ENCODE peak calls at places on chromosomes 12 and 14, in nine cellular contexts. G is bronchial epithelial cell, J is fibroblast of the aortic adventitia, Y is A549, O is iPS DF 6.9, W is heart left ventricle, M is cardiac muscle cell, H is lower leg skin, T is neuronal stem cell. B is an unnamed sample.

GRCh38 chr12:131941116-131941986 is 8.4 kb upstream of the EP400 start:
- DNase-seq in G (no peak), O (no peak), T (no peak), H (peak), M (no peak), Y (no peak), W (no peak), J (no peak), B (no peak)

GRCh38 chr12:49553512-49554088 is 14.3 kb downstream of the MCRS1 start:
- DNase-seq in H (no peak), M (no peak), G (peak), T (no peak), J (no peak), O (no peak), W (no peak), Y (peak), B (peak)

GRCh38 chr12:40104461-40105264 is 1.2 kb downstream of the SLC2A13 start:
- DNase-seq in Y (peak), O (no peak), M (no peak), T (no peak), W (no peak), J (peak), H (peak), G (no peak), B (peak)

GRCh38 chr12:3288690-3289089 is 202.3 kb upstream of the PRMT8 start:
- DNase-seq in O (no peak), G (peak), W (no peak), M (no peak), J (no peak), T (no peak), H (no peak), Y (no peak), B (no peak)

GRCh38 chr12:50085615-50085928 is 430 bp downstream of the SMARCD1 start:
- DNase-seq in M (no peak), O (no peak), J (peak), T (no peak), G (no peak), W (no peak), Y (no peak), H (no peak), B (no peak)

GRCh38 chr12:71135812-71136176 is 22.0 kb downstream of the TSPAN8 start:
- DNase-seq in O (no peak), Y (no peak), W (no peak), J (no peak), H (no peak), T (no peak), G (no peak), M (no peak), B (no peak)

GRCh38 chr14:54325766-54326165 is 71.0 kb upstream of the CDKN3 start:
- DNase-seq in M (no peak), H (no peak), J (no peak), Y (no peak), O (no peak), W (no peak), G (no peak), T (no peak), B (no peak)

GRCh38 chr14:26867171-26867757 is 269.4 kb upstream of the NOVA1 start:
- DNase-seq in T (no peak), H (no peak), W (no peak), M (peak), O (no peak), J (peak), Y (peak), G (peak), B (no peak)

GRCh38 chr14:70658899-70659298 is 17.2 kb downstream of the TTC9 start:
- DNase-seq in W (no peak), Y (no peak), J (no peak), H (no peak), T (no peak), O (no peak), M (no peak), G (no peak), B (no peak)

GRCh38 chr12:124248862-124249825 is 45.7 kb upstream of the RFLNA start:
- DNase-seq in O (no peak), W (no peak), J (peak), G (no peak), Y (no peak), H (no peak), T (no peak), M (no peak), B (no peak)

GRCh38 chr12:42192258-42192657 is 45.8 kb downstream of the YAF2 start:
- DNase-seq in H (no peak), J (no peak), O (no peak), W (no peak), M (no peak), Y (no peak), G (no peak), T (no peak), B (no peak)

GRCh38 chr12:15131462-15131861 is 89.8 kb downstream of the RERG start:
- DNase-seq in J (peak), G (peak), M (no peak), T (no peak), W (no peak), Y (peak), O (no peak), H (no peak), B (no peak)

GRCh38 chr12:49533331-49533730 is 5.5 kb upstream of the KCNH3 start:
- DNase-seq in H (peak), G (no peak), W (no peak), T (no peak), J (no peak), O (no peak), M (no peak), Y (no peak), B (no peak)

GRCh38 chr12:117151195-117152031 is 38.9 kb downstream of the FBXO21 start:
- DNase-seq in O (peak), H (peak), M (peak), G (peak), W (peak), T (peak), Y (peak), J (peak), B (peak)

GRCh38 chr14:53193193-53193592 is 40.1 kb upstream of the DDHD1 start:
- DNase-seq in O (no peak), T (no peak), H (no peak), J (peak), G (no peak), M (no peak), Y (no peak), W (no peak), B (no peak)

GRCh38 chr14:91114079-91115065 is 499 bp downstream of the DGLUCY start:
- DNase-seq in Y (no peak), J (peak), G (peak), O (peak), M (peak), H (peak), W (peak), T (peak), B (peak)

GRCh38 chr12:2879853-2880252 is 2.8 kb downstream of the RHNO1 start:
- DNase-seq in H (no peak), T (no peak), G (no peak), Y (no peak), O (no peak), M (no peak), J (no peak), W (no peak), B (no peak)

GRCh38 chr12:53289891-53290290 is 5.5 kb upstream of the PFDN5 start:
- DNase-seq in W (no peak), Y (no peak), H (no peak), G (no peak), T (no peak), O (no peak), M (no peak), J (peak), B (no peak)

DNA sequence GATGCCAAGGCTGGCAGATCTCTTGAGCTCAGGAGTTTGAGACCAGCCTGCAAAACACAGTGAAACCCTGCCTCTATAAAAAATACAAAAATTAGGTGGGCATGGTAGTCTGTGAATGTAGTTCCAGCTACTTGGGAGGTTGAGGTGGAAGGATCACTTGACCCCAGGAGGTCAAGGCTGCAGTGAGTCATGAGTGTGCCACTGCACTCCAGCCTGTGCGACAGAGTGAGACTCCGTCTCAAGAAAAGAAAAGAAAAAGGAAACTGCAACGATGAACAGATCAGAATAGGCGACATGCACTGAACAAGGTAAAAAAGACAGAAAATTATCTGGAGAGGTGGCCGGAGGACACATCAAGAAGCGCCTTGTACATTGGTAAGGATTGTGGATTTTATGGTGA is 273.7 kb upstream of the AMIGO2 start:
- DNase-seq in G (no peak), Y (no peak), H (no peak), J (no peak), O (no peak), W (no peak), M (no peak), T (no peak), B (no peak)
- H3K4me3 ChIP-seq in G (no peak), Y (no peak), H (no peak), J (no peak), O (no peak), W (no peak), M (no peak), T (no peak), B (no peak)

GRCh38 chr14:60655898-60656754 is 6.8 kb upstream of the SIX1 start:
- DNase-seq in H (no peak), Y (no peak), T (peak), O (no peak), G (no peak), M (no peak), J (no peak), W (no peak), B (no peak)
- H3K4me3 ChIP-seq in H (peak), Y (peak), T (peak), O (peak), G (peak), M (peak), J (no peak), W (peak), B (peak)

GRCh38 chr14:21527320-21527679 is 1.2 kb upstream of the SALL2 start:
- DNase-seq in T (no peak), O (no peak), M (no peak), Y (no peak), G (no peak), W (no peak), J (no peak), H (no peak), B (no peak)

GRCh38 chr14:21529515-21529914 is 3.4 kb upstream of the SALL2 start:
- DNase-seq in M (no peak), Y (no peak), H (no peak), G (no peak), W (no peak), T (no peak), J (no peak), O (no peak), B (no peak)

GRCh38 chr14:21525995-21526671 is at the start of gene SALL2:
- DNase-seq in M (peak), H (peak), G (peak), Y (peak), O (peak), J (peak), W (peak), T (peak), B (peak)

GRCh38 chr14:21526672-21527319 is 650 bp upstream of the SALL2 start:
- DNase-seq in W (no peak), H (no peak), M (peak), J (no peak), Y (no peak), T (peak), O (no peak), G (no peak), B (no peak)

GRCh38 chr14:21528381-21529348 is 2.5 kb upstream of the SALL2 start:
- DNase-seq in H (no peak), O (no peak), T (no peak), W (no peak), Y (no peak), J (peak), G (no peak), M (no peak), B (no peak)
- H3K4me3 ChIP-seq in H (no peak), O (no peak), T (no peak), W (no peak), Y (no peak), J (no peak), G (no peak), M (no peak), B (no peak)

DNA sequence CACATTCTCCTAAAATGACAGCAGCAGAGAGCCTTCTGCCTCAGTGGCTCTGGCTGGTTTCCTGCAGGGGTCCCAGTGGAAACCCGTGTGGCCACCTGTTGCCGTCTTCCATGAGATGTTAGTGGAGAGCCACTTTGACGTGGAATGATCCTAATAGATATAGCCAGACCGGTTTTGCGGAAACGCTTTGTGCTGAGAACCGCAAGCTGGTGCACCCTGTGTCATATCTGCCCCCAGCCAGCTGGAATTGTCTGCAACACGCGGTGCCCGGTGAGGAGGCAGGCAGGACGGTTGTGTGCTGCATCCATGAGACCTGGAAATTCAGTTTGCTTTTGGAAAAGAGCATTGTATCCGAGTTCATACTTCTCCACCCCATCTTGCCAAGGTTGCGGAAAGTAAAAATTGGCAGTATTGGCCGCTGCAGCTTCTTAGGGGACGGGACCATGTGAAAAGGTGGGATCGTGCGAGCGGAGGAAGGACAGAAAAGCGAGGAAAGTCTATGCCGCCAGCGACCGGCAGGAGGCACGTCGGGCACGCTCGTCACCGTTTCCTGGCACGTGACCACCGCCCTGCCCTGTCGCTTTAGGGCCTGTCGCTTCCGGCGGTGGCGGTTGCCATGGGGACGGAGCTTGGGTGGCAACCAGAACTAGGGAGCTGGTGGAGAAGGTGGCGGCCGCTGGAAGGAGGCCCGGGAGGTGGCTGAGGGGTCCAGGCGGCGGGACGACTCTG is at the start of gene CFAP251:
- DNase-seq in O (peak), G (peak), J (peak), W (peak), M (peak), T (peak), H (peak), Y (no peak), B (peak)
- H3K4me3 ChIP-seq in O (peak), G (peak), J (no peak), W (peak), M (peak), T (no peak), H (no peak), Y (no peak), B (no peak)

GRCh38 chr12:76220980-76221379 is 127.2 kb downstream of the BBS10 start:
- DNase-seq in O (no peak), T (peak), W (no peak), G (no peak), M (no peak), J (no peak), Y (no peak), H (no peak), B (no peak)
- H3K4me3 ChIP-seq in O (no peak), T (no peak), W (no peak), G (no peak), M (no peak), J (no peak), Y (no peak), H (no peak), B (no peak)

GRCh38 chr14:99795046-99795445 is 1.8 kb downstream of the EML1 start:
- DNase-seq in O (no peak), T (no peak), J (no peak), Y (no peak), W (no peak), H (no peak), M (no peak), G (no peak), B (no peak)

GRCh38 chr14:99792551-99793212 is 531 bp upstream of the EML1 start:
- DNase-seq in Y (peak), O (no peak), G (peak), M (peak), J (peak), T (no peak), H (peak), W (peak), B (no peak)

GRCh38 chr14:99791476-99792283 is 1.5 kb upstream of the EML1 start:
- DNase-seq in O (no peak), J (no peak), G (no peak), Y (no peak), W (peak), T (no peak), H (peak), M (no peak), B (no peak)

GRCh38 chr14:99793213-99794155 is at the start of gene EML1:
- DNase-seq in Y (peak), T (peak), H (peak), W (peak), O (no peak), G (peak), M (peak), J (peak), B (peak)

GRCh38 chr14:99794156-99794780 is 1.1 kb downstream of the EML1 start:
- DNase-seq in G (no peak), T (no peak), O (no peak), Y (no peak), H (no peak), W (no peak), M (no peak), J (no peak), B (no peak)
- H3K4me3 ChIP-seq in G (peak), T (peak), O (no peak), Y (peak), H (no peak), W (peak), M (peak), J (peak), B (no peak)

GRCh38 chr12:6961695-6962284 is 8.7 kb downstream of the PHB2 start:
- DNase-seq in W (peak), G (peak), H (peak), T (peak), M (peak), Y (peak), O (no peak), J (peak), B (peak)

GRCh38 chr12:6963741-6964446 is 6.6 kb downstream of the PHB2 start:
- DNase-seq in J (no peak), O (no peak), G (no peak), T (no peak), Y (no peak), W (no peak), H (no peak), M (no peak), B (peak)

GRCh38 chr12:6962285-6963015 is 8.0 kb downstream of the PHB2 start:
- DNase-seq in Y (no peak), O (no peak), T (no peak), W (no peak), H (no peak), J (no peak), G (no peak), M (peak), B (peak)

GRCh38 chr12:6964605-6965025 is 5.8 kb downstream of the PHB2 start:
- DNase-seq in T (no peak), Y (no peak), G (no peak), W (no peak), J (no peak), H (no peak), O (no peak), M (no peak), B (no peak)

GRCh38 chr12:6963016-6963731 is 7.3 kb downstream of the PHB2 start:
- DNase-seq in H (peak), G (peak), J (no peak), M (no peak), T (no peak), W (no peak), Y (no peak), O (no peak), B (peak)
- H3K4me3 ChIP-seq in H (peak), G (peak), J (no peak), M (no peak), T (no peak), W (no peak), Y (no peak), O (peak), B (peak)

B was measured in small intestine.